ENCODE peak calls at places on chromosomes 4 and X, in six cellular contexts. I, F, M, N, B and T are unnamed samples.

GRCh38 chrX:121011254-121011653 is 25.7 kb upstream of the CT47A1 start:
- DNase-seq in I (no peak), F (no peak), M (no peak), N (no peak), B (no peak), T (no peak)

GRCh38 chrX:120357186-120357585 is 4.7 kb upstream of the ATP1B4 start:
- DNase-seq in I (no peak), F (no peak), M (no peak), N (no peak), B (no peak), T (no peak)

GRCh38 chr4:25903905-25904747 is 9.9 kb upstream of the SMIM20 start:
- DNase-seq in I (no peak), F (no peak), M (no peak), N (no peak), B (no peak), T (no peak)

GRCh38 chr4:57110635-57111546 is 706 bp upstream of the IGFBP7 start:
- DNase-seq in I (peak; percentile 48), F (peak; percentile 70), M (no peak), N (peak; percentile 24), B (no peak), T (peak; percentile 29)

GRCh38 chr4:40180356-40180755 is 16.5 kb upstream of the RHOH start:
- DNase-seq in I (no peak), F (peak; percentile 86), M (no peak), N (no peak), B (peak; percentile 62), T (no peak)

GRCh38 chrX:104428231-104428630 is 137.8 kb upstream of the IL1RAPL2 start:
- DNase-seq in I (no peak), F (no peak), M (no peak), N (no peak), B (peak; percentile 76), T (no peak)

GRCh38 chrX:30283456-30284200 is 25.6 kb downstream of the NR0B1 start:
- DNase-seq in I (no peak), F (peak; percentile 91), M (no peak), N (no peak), B (peak; percentile 91), T (no peak)

GRCh38 chr4:73721419-73721818 is 18.9 kb upstream of the CXCL8 start:
- DNase-seq in I (no peak), F (peak; percentile 93), M (no peak), N (no peak), B (peak; percentile 65), T (no peak)

GRCh38 chr4:157678478-157678877 is 457.9 kb downstream of the GRIA2 start:
- DNase-seq in I (no peak), F (no peak), M (no peak), N (no peak), B (no peak), T (no peak)

GRCh38 chr4:181147421-181147951 is 1095.7 kb upstream of the TENM3 start:
- DNase-seq in I (no peak), F (no peak), M (no peak), N (no peak), B (no peak), T (no peak)

GRCh38 chrX:76428243-76429130 is 977 bp downstream of the MAGEE1 start:
- DNase-seq in I (no peak), F (no peak), M (peak; percentile 61), N (no peak), B (no peak), T (peak; percentile 3)

GRCh38 chrX:4850312-4850711 is 1136.9 kb upstream of the PRKX start:
- DNase-seq in I (no peak), F (no peak), M (no peak), N (no peak), B (no peak), T (no peak)

GRCh38 chr4:173466101-173466500 is 63.9 kb downstream of the HAND2 start:
- DNase-seq in I (no peak), F (no peak), M (no peak), N (no peak), B (no peak), T (no peak)

GRCh38 chrX:40098264-40099045 is 697 bp upstream of the BCOR start:
- DNase-seq in I (peak; percentile 42), F (peak; percentile 39), M (peak; percentile 70), N (no peak), B (peak; percentile 51), T (peak; percentile 31)

GRCh38 chr4:54482529-54482961 is 175.2 kb upstream of the KIT start:
- DNase-seq in I (no peak), F (no peak), M (no peak), N (no peak), B (peak; percentile 38), T (no peak)

GRCh38 chr4:41600243-41600642 is 62.3 kb downstream of the LIMCH1 start:
- DNase-seq in I (no peak), F (no peak), M (no peak), N (no peak), B (peak; percentile 20), T (no peak)

GRCh38 chrX:55030490-55031285 is at the start of gene ALAS2:
- DNase-seq in I (no peak), F (no peak), M (no peak), N (no peak), B (no peak), T (no peak)

GRCh38 chrX:55026143-55026542 is 4.6 kb downstream of the ALAS2 start:
- DNase-seq in I (no peak), F (peak; percentile 0), M (no peak), N (no peak), B (peak; percentile 83), T (no peak)

GRCh38 chrX:55028040-55028439 is 2.7 kb downstream of the ALAS2 start:
- DNase-seq in I (no peak), F (no peak), M (no peak), N (no peak), B (no peak), T (no peak)

GRCh38 chrX:55026840-55027239 is 3.9 kb downstream of the ALAS2 start:
- DNase-seq in I (no peak), F (no peak), M (no peak), N (no peak), B (no peak), T (no peak)
- H3K9me3 ChIP-seq in I (no peaks in the 10 kb centered on the region), F (no peaks in the 10 kb centered on the region), M (no peaks in the 10 kb centered on the region), N (no peaks in the 10 kb centered on the region), B (no peaks in the 10 kb centered on the region), T (no peaks in the 10 kb centered on the region)

DNA sequence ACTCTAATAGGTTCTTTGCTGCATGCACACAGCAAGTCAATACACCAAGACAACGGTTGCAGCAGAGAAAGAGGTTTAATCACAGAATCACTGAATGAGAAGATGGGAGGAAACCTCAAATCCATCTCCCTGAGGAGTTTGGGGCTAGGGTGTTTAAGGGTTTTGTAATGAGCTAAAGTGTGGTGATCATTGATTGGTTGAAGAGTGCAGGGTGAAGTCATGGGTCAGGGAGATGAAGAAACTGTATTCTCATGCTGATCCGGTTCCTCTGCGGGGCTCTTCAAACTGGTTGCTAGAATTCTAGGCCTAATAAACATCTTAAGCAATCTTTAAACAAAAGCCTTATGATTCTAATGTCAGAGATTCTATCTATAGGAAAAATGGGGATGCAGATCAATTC is 432.5 kb upstream of the FAM47C start:
- DNase-seq in I (no peak), F (no peak), M (no peak), N (no peak), B (no peak), T (no peak)
- H3K27me3 ChIP-seq in I (no peaks in the 10 kb centered on the region), F (no peaks in the 10 kb centered on the region), M (no peaks in the 10 kb centered on the region), N (no peaks in the 10 kb centered on the region), B (no peaks in the 10 kb centered on the region), T (no peaks in the 10 kb centered on the region)

GRCh38 chr4:8745828-8746225 is 125.8 kb downstream of the HMX1 start:
- DNase-seq in I (no peak), F (no peak), M (no peak), N (no peak), B (no peak), T (no peak)
- H3K9me3 ChIP-seq in I (no peaks in the 10 kb centered on the region), F (peaks cover 3% of the 10 kb centered on the region), M (no peaks in the 10 kb centered on the region), N (no peaks in the 10 kb centered on the region), B (no peaks in the 10 kb centered on the region), T (no peaks in the 10 kb centered on the region)

GRCh38 chr4:4866833-4867744 is 7.6 kb downstream of the MSX1 start:
- DNase-seq in I (no peak), F (no peak), M (no peak), N (no peak), B (no peak), T (no peak)
- H3K27me3 ChIP-seq in I (peaks cover 100% of the 10 kb centered on the region), F (peaks cover 70% of the 10 kb centered on the region), M (peaks cover 49% of the 10 kb centered on the region), N (peaks cover 3% of the 10 kb centered on the region), B (peaks cover 45% of the 10 kb centered on the region), T (peaks cover 69% of the 10 kb centered on the region)

GRCh38 chrX:69496143-69496542 is 8.0 kb upstream of the NALF2 start:
- DNase-seq in I (no peak), F (no peak), M (no peak), N (no peak), B (no peak), T (no peak)
- H3K9me3 ChIP-seq in I (no peaks in the 10 kb centered on the region), F (no peaks in the 10 kb centered on the region), M (no peaks in the 10 kb centered on the region), N (peaks cover 1% of the 10 kb centered on the region), B (no peaks in the 10 kb centered on the region), T (no peaks in the 10 kb centered on the region)

DNA sequence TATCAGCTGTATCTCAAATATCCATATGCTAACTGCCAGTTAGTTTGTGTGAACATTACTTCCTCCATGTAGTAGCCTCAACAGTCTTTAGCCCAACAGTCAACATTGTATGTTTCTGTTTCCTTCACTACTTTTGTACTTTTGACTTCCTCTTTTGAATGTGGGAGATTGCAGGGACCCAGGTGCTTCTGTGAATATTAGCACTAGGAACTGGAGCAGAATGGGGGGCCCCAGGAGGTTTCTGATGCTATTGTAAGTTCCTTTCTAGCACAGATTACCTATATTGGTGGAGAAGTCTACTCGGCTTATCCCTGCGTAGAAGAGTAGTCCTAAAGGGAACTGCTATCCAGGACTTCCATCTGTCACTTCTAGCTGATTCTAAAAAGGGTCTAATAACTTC is 2.3 kb downstream of the PLAC8 start:
- DNase-seq in I (no peak), F (no peak), M (no peak), N (no peak), B (no peak), T (no peak)
- H3K27me3 ChIP-seq in I (peaks cover 13% of the 10 kb centered on the region), F (no peaks in the 10 kb centered on the region), M (no peaks in the 10 kb centered on the region), N (no peaks in the 10 kb centered on the region), B (no peaks in the 10 kb centered on the region), T (no peaks in the 10 kb centered on the region)

GRCh38 chrX:16459008-16459407 is 190.9 kb upstream of the S100G start:
- DNase-seq in I (no peak), F (no peak), M (no peak), N (no peak), B (no peak), T (no peak)

GRCh38 chrX:16464369-16464768 is 185.6 kb upstream of the S100G start:
- DNase-seq in I (no peak), F (no peak), M (no peak), N (no peak), B (no peak), T (no peak)

GRCh38 chrX:16462912-16463311 is 187.0 kb upstream of the S100G start:
- DNase-seq in I (no peak), F (peak; percentile 94), M (no peak), N (no peak), B (no peak), T (no peak)

GRCh38 chrX:16465081-16465876 is 184.7 kb upstream of the S100G start:
- DNase-seq in I (no peak), F (no peak), M (no peak), N (no peak), B (peak; percentile 21), T (no peak)

DNA sequence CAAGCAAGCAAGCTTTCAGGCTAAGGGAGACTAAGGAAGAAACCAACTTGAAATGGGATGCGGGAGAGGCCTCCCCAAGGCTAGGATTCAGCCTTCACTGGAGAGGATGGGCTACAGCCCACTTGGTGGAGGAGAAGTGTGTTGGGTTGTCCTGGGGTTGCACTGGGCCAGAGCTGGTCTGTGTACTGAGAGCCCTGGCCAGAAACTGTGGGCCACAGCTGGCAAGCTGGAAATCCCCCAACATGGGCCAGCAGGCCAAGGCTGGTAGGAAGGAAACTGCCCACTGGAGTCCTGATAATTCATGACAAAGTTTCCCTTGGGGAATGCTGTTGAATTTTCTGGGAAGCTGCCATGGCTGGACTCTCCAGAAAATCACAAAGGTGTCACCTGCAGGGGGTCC is 188.0 kb upstream of the S100G start:
- DNase-seq in I (no peak), F (no peak), M (no peak), N (no peak), B (no peak), T (no peak)
- H3K9me3 ChIP-seq in I (no peaks in the 10 kb centered on the region), F (no peaks in the 10 kb centered on the region), M (no peaks in the 10 kb centered on the region), N (no peaks in the 10 kb centered on the region), B (no peaks in the 10 kb centered on the region), T (no peaks in the 10 kb centered on the region)